ENCODE peak calls at places on chromosomes 7 and 10, in four cellular contexts. G is OCI-LY7, H is hepatocyte, T is neural progenitor cell. S is an unnamed sample.

GRCh38 chr7:55555160-55555559 is 17.1 kb downstream of the VOPP1 start:
- DNase-seq in G (no peak), H (no peak), T (no peak), S (no peak)

GRCh38 chr10:101563497-101564040 is 24.5 kb downstream of the POLL start:
- DNase-seq in G (no peak), H (no peak), T (no peak), S (no peak)

GRCh38 chr7:45893374-45893995 is 5.2 kb downstream of the IGFBP1 start:
- DNase-seq in G (no peak), H (no peak), T (no peak), S (no peak)

GRCh38 chr7:85554294-85554877 is 367.5 kb upstream of the SEMA3D start:
- DNase-seq in G (peak; percentile 61), H (peak; percentile 84), T (peak; percentile 77), S (peak; percentile 70)

GRCh38 chr10:85967594-85967993 is 399.0 kb downstream of the GRID1 start:
- DNase-seq in G (no peak), H (no peak), T (no peak), S (no peak)

GRCh38 chr10:62166331-62167154 is 102.1 kb downstream of the RTKN2 start:
- DNase-seq in G (peak; percentile 76), H (no peak), T (no peak), S (no peak)

GRCh38 chr10:75269605-75270004 is 33.8 kb upstream of the COMTD1 start:
- DNase-seq in G (no peak), H (no peak), T (no peak), S (peak; percentile 8)

GRCh38 chr10:88059176-88059575 is 195.8 kb downstream of the PTEN start:
- DNase-seq in G (no peak), H (no peak), T (no peak), S (no peak)

GRCh38 chr7:47551550-47552121 is 30.3 kb downstream of the TNS3 start:
- DNase-seq in G (no peak), H (peak; percentile 55), T (no peak), S (no peak)

GRCh38 chr7:47556511-47557180 is 25.3 kb downstream of the TNS3 start:
- DNase-seq in G (no peak), H (no peak), T (no peak), S (no peak)

GRCh38 chr7:47552631-47553030 is 29.3 kb downstream of the TNS3 start:
- DNase-seq in G (no peak), H (no peak), T (no peak), S (no peak)

GRCh38 chr7:47550788-47551470 is 31.0 kb downstream of the TNS3 start:
- DNase-seq in G (no peak), H (no peak), T (no peak), S (no peak)

DNA sequence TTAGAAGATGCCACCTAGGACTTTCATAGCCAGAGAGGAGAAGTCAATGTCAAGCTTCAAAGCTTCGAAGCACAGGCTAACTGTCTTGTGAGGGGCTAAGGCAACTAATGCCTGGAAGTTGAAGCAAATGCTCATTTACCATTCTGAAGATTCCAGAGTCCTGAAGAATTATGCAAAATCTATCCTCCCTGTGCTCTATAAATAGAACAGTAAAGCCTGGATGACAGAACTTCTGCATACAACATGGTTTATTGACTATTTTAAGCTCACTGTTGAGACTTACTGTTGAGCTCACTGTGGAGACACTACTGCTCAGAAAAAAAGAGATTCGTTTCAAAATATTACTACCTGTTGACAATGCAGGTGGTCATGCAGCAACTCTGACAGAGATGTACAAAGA is 28.6 kb downstream of the TNS3 start:
- DNase-seq in G (no peak), H (no peak), T (no peak), S (no peak)
- H3K4me1 ChIP-seq in G (peaks cover 10% of the 10 kb centered on the region), H (peaks cover 45% of the 10 kb centered on the region), T (peaks cover 13% of the 10 kb centered on the region), S (no peaks in the 10 kb centered on the region)

GRCh38 chr7:128172151-128172550 is 68.9 kb upstream of the LEP start:
- DNase-seq in G (no peak), H (no peak), T (no peak), S (no peak)
- TF ChIP-seq EZH2phosphoT487 in G (no peak), H (no peak), T (no peak), S (no peak)

GRCh38 chr7:130908345-130909160 is 174.5 kb upstream of the KLF14 start:
- DNase-seq in G (no peak), H (no peak), T (no peak), S (no peak)
- H3K4me3 ChIP-seq in G (no peak overlapping the region), H (no peak overlapping the region), T (no peak overlapping the region), S (no peak overlapping the region)

GRCh38 chr7:17159500-17160037 is 138.9 kb upstream of the AHR start:
- DNase-seq in G (no peak), H (no peak), T (no peak), S (no peak)
- H3K4me1 ChIP-seq in G (no peaks in the 10 kb centered on the region), H (no peaks in the 10 kb centered on the region), T (no peaks in the 10 kb centered on the region), S (no peaks in the 10 kb centered on the region)

GRCh38 chr10:96995851-96996250 is 163.8 kb downstream of the LCOR start:
- DNase-seq in G (no peak), H (no peak), T (no peak), S (no peak)
- TF ChIP-seq EZH2phosphoT487 in G (no peak), H (no peak), T (no peak), S (no peak)

GRCh38 chr7:88599528-88599927 is 160.0 kb upstream of the ZNF804B start:
- DNase-seq in G (no peak), H (no peak), T (peak; percentile 57), S (no peak)
- H3K4me3 ChIP-seq in G (no peak overlapping the region), H (no peak overlapping the region), T (no peak overlapping the region), S (no peak overlapping the region)

DNA sequence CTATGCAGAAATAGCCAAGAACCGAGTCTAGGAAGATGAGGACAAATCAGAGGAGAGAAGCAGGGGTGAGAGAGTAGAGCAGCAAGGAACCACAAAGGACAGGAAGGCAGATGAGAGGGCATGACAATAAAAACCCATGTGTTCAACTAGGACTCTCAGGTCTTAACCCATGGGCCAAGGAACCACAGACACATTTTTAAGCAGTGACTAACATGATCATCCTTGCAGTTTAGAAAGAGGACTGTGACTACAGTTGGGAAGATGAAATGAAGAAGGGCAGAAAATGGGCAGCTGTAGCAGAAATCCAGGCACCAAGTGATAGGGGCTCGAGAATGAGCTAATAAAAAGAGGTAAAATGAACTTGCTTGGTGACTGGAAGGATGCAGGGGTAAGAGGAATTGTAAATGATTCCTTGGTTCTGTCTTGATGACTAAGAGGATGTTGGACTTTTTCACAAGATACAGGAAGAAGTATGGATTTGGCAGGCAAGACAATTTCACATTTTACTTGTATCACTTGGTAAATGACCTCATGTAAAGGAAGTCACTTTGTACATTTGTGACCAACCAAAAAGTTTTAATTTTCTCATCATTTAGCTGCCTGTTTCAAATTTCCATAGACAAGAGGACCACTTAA is 22.8 kb downstream of the SGMS1 start:
- DNase-seq in G (no peak), H (no peak), T (no peak), S (no peak)
- H3K4me1 ChIP-seq in G (peaks cover 34% of the 10 kb centered on the region), H (peaks cover 50% of the 10 kb centered on the region), T (no peaks in the 10 kb centered on the region), S (peaks cover 21% of the 10 kb centered on the region)

GRCh38 chr7:80334185-80334584 is 177.7 kb downstream of the GNAT3 start:
- DNase-seq in G (no peak), H (no peak), T (no peak), S (no peak)
- TF ChIP-seq EZH2phosphoT487 in G (no peak), H (no peak), T (no peak), S (no peak)

GRCh38 chr7:130917669-130918128 is 183.7 kb upstream of the KLF14 start:
- DNase-seq in G (no peak), H (no peak), T (no peak), S (no peak)
- H3K4me3 ChIP-seq in G (no peak overlapping the region), H (no peak overlapping the region), T (no peak overlapping the region), S (no peak overlapping the region)

GRCh38 chr10:59301067-59301674 is 61.2 kb downstream of the FAM13C start:
- DNase-seq in G (no peak), H (no peak), T (no peak), S (no peak)
- H3K4me1 ChIP-seq in G (no peaks in the 10 kb centered on the region), H (no peaks in the 10 kb centered on the region), T (peaks cover 13% of the 10 kb centered on the region), S (no peaks in the 10 kb centered on the region)